ENCODE peak calls at places on chromosomes 1 and 21, in eight cellular contexts. B is cardiac muscle cell; V is stomach; P is cardiac fibroblast; A is CD8-positive, alpha-beta T cell; D is choroid plexus epithelial cell; K is psoas muscle; O is BE2C. F is an unnamed sample.

GRCh38 chr1:199322278-199322677 is 683.4 kb downstream of the PTPRC start:
- DNase-seq in B (no peak), V (no peak), P (no peak), A (no peak), D (no peak), K (no peak), O (no peak), F (no peak)

GRCh38 chr1:160567858-160568682 is 11.2 kb downstream of the CD84 start:
- DNase-seq in B (no peak), V (no peak), P (no peak), A (peak), D (no peak), K (no peak), O (no peak), F (no peak)

GRCh38 chr1:98661544-98662353 is at the start of gene SNX7:
- DNase-seq in B (peak), V (peak), P (peak), A (peak), D (peak), K (peak), O (peak), F (peak)

GRCh38 chr1:58971629-58972140 is 187.8 kb upstream of the JUN start:
- DNase-seq in B (no peak), V (peak), P (peak), A (no peak), D (peak), K (peak), O (peak), F (peak)

GRCh38 chr1:45678489-45678888 is 7.8 kb downstream of the GPBP1L1 start:
- DNase-seq in B (no peak), V (no peak), P (no peak), A (no peak), D (no peak), K (no peak), O (no peak), F (no peak)

GRCh38 chr1:235454021-235454420 is 50.2 kb downstream of the B3GALNT2 start:
- DNase-seq in B (no peak), V (no peak), P (no peak), A (no peak), D (no peak), K (no peak), O (no peak), F (no peak)

GRCh38 chr21:26756491-26757159 is 88.6 kb downstream of the ADAMTS1 start:
- DNase-seq in B (no peak), V (no peak), P (peak), A (no peak), D (peak), K (no peak), O (no peak), F (peak)

GRCh38 chr1:7063981-7064380 is 278.7 kb downstream of the CAMTA1 start:
- DNase-seq in B (no peak), V (no peak), P (no peak), A (no peak), D (no peak), K (no peak), O (no peak), F (no peak)

GRCh38 chr21:44437696-44438431 is 17.4 kb upstream of the LRRC3 start:
- DNase-seq in B (no peak), V (no peak), P (no peak), A (peak), D (no peak), K (peak), O (no peak), F (no peak)

GRCh38 chr1:203351037-203351625 is at the start of gene FMOD:
- DNase-seq in B (no peak), V (peak), P (peak), A (no peak), D (peak), K (peak), O (no peak), F (peak)

GRCh38 chr1:247387500-247387899 is 28.5 kb upstream of the NLRP3 start:
- DNase-seq in B (no peak), V (no peak), P (no peak), A (no peak), D (no peak), K (no peak), O (no peak), F (no peak)

GRCh38 chr1:248841702-248842395 is 3.8 kb downstream of the ZNF672 start:
- DNase-seq in B (peak), V (no peak), P (peak), A (peak), D (peak), K (peak), O (peak), F (peak)

GRCh38 chr1:203184467-203184866 is 2.0 kb downstream of the CHI3L1 start:
- DNase-seq in B (no peak), V (no peak), P (no peak), A (no peak), D (no peak), K (no peak), O (no peak), F (no peak)

GRCh38 chr1:21818661-21819060 is 6.6 kb downstream of the LDLRAD2 start:
- DNase-seq in B (peak), V (peak), P (peak), A (no peak), D (peak), K (peak), O (peak), F (no peak)

GRCh38 chr1:64865105-64865757 is 101.1 kb downstream of the JAK1 start:
- DNase-seq in B (no peak), V (no peak), P (no peak), A (no peak), D (no peak), K (no peak), O (no peak), F (no peak)

GRCh38 chr1:201999625-202000238 is 10.7 kb upstream of the ELF3 start:
- DNase-seq in B (peak), V (peak), P (peak), A (no peak), D (peak), K (no peak), O (peak), F (peak)

GRCh38 chr1:26097696-26098095 is 13.9 kb upstream of the PDIK1L start:
- DNase-seq in B (no peak), V (no peak), P (peak), A (no peak), D (peak), K (no peak), O (no peak), F (peak)

GRCh38 chr1:225828706-225829344 is 18.9 kb downstream of the EPHX1 start:
- DNase-seq in B (no peak), V (no peak), P (no peak), A (no peak), D (no peak), K (peak), O (no peak), F (no peak)

GRCh38 chr21:28975401-28975800 is 17.3 kb downstream of the LTN1 start:
- DNase-seq in B (no peak), V (no peak), P (peak), A (no peak), D (peak), K (no peak), O (no peak), F (peak)

GRCh38 chr1:236425031-236425663 is 31.1 kb downstream of the EDARADD start:
- DNase-seq in B (no peak), V (no peak), P (no peak), A (peak), D (no peak), K (no peak), O (no peak), F (no peak)

GRCh38 chr1:45329445-45329844 is 2.8 kb downstream of the HPDL start:
- DNase-seq in B (no peak), V (no peak), P (no peak), A (no peak), D (no peak), K (no peak), O (no peak), F (peak)

GRCh38 chr1:3038113-3038551 is 16.9 kb downstream of the ACTRT2 start:
- DNase-seq in B (no peak), V (no peak), P (no peak), A (no peak), D (no peak), K (peak), O (no peak), F (no peak)

GRCh38 chr1:205354259-205354904 is 2.3 kb downstream of the KLHDC8A start:
- DNase-seq in B (peak), V (peak), P (peak), A (peak), D (peak), K (no peak), O (peak), F (peak)

GRCh38 chr21:29104239-29104708 is 26.2 kb upstream of the MAP3K7CL start:
- DNase-seq in B (no peak), V (no peak), P (no peak), A (no peak), D (peak), K (no peak), O (no peak), F (peak)

GRCh38 chr1:17438176-17438976 is 1.1 kb downstream of the RCC2 start:
- DNase-seq in B (peak), V (peak), P (peak), A (peak), D (peak), K (peak), O (peak), F (peak)

GRCh38 chr1:59025201-59025600 is 241.4 kb upstream of the JUN start:
- DNase-seq in B (no peak), V (no peak), P (peak), A (no peak), D (no peak), K (no peak), O (no peak), F (peak)

GRCh38 chr1:113930499-113931161 is 1.5 kb downstream of the HIPK1 start:
- DNase-seq in B (peak), V (no peak), P (peak), A (peak), D (peak), K (no peak), O (no peak), F (peak)

GRCh38 chr1:102879439-102879993 is 228.8 kb downstream of the COL11A1 start:
- DNase-seq in B (no peak), V (no peak), P (peak), A (no peak), D (peak), K (no peak), O (no peak), F (peak)

GRCh38 chr1:194833111-194833510 is 1646.7 kb upstream of the B3GALT2 start:
- DNase-seq in B (no peak), V (no peak), P (no peak), A (no peak), D (no peak), K (no peak), O (no peak), F (no peak)

GRCh38 chr1:6262570-6263420 is 1.9 kb upstream of the GPR153 start:
- DNase-seq in B (no peak), V (no peak), P (peak), A (no peak), D (peak), K (peak), O (no peak), F (peak)

GRCh38 chr1:236064674-236065508 is at the start of gene NID1:
- DNase-seq in B (peak), V (peak), P (peak), A (no peak), D (peak), K (peak), O (peak), F (peak)

GRCh38 chr21:42315296-42315891 is at the start of gene TFF3:
- DNase-seq in B (no peak), V (peak), P (no peak), A (no peak), D (peak), K (no peak), O (no peak), F (no peak)

GRCh38 chr1:39545531-39545930 is 31.1 kb downstream of the PABPC4 start:
- DNase-seq in B (no peak), V (no peak), P (no peak), A (no peak), D (no peak), K (no peak), O (no peak), F (no peak)

GRCh38 chr1:15384301-15384901 is 25.3 kb upstream of the EFHD2 start:
- DNase-seq in B (no peak), V (peak), P (peak), A (no peak), D (peak), K (no peak), O (no peak), F (no peak)

GRCh38 chr1:197771388-197771787 is 3.9 kb downstream of the DENND1B start:
- DNase-seq in B (no peak), V (no peak), P (no peak), A (no peak), D (no peak), K (no peak), O (no peak), F (no peak)

GRCh38 chr1:115880981-115881672 is 40.2 kb upstream of the NHLH2 start:
- DNase-seq in B (no peak), V (no peak), P (no peak), A (no peak), D (no peak), K (no peak), O (no peak), F (no peak)

GRCh38 chr1:115883240-115883639 is 42.3 kb upstream of the NHLH2 start:
- DNase-seq in B (no peak), V (no peak), P (no peak), A (no peak), D (no peak), K (no peak), O (no peak), F (no peak)

GRCh38 chr1:115877511-115877910 is 36.6 kb upstream of the NHLH2 start:
- DNase-seq in B (no peak), V (no peak), P (peak), A (no peak), D (peak), K (no peak), O (no peak), F (no peak)

GRCh38 chr1:115874929-115875328 is 34.0 kb upstream of the NHLH2 start:
- DNase-seq in B (no peak), V (no peak), P (peak), A (no peak), D (peak), K (no peak), O (no peak), F (peak)

GRCh38 chr1:115879977-115880376 is 39.1 kb upstream of the NHLH2 start:
- DNase-seq in B (no peak), V (no peak), P (no peak), A (no peak), D (no peak), K (no peak), O (no peak), F (no peak)
- TF ChIP-seq CTCF in B (peak), V (no peak), P (no peak), A (no peak), D (no peak), K (no peak), O (no peak), F (no peak)

GRCh38 chr1:209651148-209651547 is 1.1 kb downstream of the LAMB3 start:
- DNase-seq in B (no peak), V (peak), P (peak), A (no peak), D (peak), K (peak), O (peak), F (peak)
- H3K4me3 ChIP-seq in B (no peak), V (peak), P (no peak), A (no peak), D (no peak), K (no peak), O (no peak), F (no peak)

DNA sequence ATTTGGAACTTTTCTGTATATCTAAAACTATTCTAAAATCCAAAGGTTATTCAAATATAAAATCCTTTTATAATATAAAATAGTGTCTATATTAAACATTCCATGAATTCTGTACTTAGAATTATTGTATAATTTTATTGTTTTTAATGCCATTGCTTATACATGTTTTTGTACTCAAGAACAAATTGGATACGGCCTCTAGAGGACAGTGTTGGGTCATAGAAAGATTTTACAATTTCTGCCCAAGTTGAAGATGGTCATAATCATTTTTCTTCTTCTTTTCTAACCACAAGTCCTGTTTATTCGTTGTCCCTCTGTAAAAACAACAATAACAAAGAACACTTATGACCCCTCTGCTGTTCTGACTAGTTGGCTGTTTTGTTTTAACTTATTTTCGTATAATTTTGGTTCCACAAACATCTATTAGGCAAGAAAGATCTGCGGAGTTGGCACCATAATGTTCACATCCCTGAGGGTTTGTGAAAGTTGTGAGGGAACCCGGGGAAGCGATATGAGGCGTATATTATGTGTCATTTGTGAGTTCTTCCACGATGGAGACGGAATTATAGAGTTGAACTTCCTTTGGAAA is 75.7 kb upstream of the KIF26B start:
- DNase-seq in B (peak), V (no peak), P (peak), A (no peak), D (peak), K (no peak), O (peak), F (peak)
- TF ChIP-seq CTCF in B (peak), V (no peak), P (peak), A (peak), D (peak), K (peak), O (peak), F (peak)

GRCh38 chr1:156128749-156129682 is 14.5 kb downstream of the LMNA start:
- DNase-seq in B (peak), V (no peak), P (peak), A (no peak), D (peak), K (peak), O (no peak), F (peak)

GRCh38 chr1:156134716-156135435 is 18.5 kb upstream of the SEMA4A start:
- DNase-seq in B (no peak), V (no peak), P (no peak), A (no peak), D (no peak), K (no peak), O (no peak), F (no peak)

GRCh38 chr1:156129687-156130577 is 15.4 kb downstream of the LMNA start:
- DNase-seq in B (peak), V (peak), P (peak), A (peak), D (peak), K (peak), O (peak), F (peak)

GRCh38 chr1:156126701-156127534 is 12.4 kb downstream of the LMNA start:
- DNase-seq in B (no peak), V (peak), P (peak), A (peak), D (peak), K (peak), O (no peak), F (peak)

DNA sequence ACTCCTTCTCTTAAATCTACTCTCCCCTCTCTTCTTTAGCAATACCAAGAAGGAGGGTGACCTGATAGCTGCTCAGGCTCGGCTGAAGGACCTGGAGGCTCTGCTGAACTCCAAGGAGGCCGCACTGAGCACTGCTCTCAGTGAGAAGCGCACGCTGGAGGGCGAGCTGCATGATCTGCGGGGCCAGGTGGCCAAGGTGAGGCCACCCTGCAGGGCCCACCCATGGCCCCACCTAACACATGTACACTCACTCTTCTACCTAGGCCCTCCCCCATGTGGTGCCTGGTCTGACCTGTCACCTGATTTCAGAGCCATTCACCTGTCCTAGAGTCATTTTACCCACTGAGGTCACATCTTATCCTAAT is 16.0 kb downstream of the LMNA start:
- DNase-seq in B (no peak), V (no peak), P (no peak), A (no peak), D (no peak), K (no peak), O (no peak), F (no peak)
- H3K4me3 ChIP-seq in B (no peak), V (no peak), P (no peak), A (no peak), D (no peak), K (peak), O (no peak), F (no peak)

DNA sequence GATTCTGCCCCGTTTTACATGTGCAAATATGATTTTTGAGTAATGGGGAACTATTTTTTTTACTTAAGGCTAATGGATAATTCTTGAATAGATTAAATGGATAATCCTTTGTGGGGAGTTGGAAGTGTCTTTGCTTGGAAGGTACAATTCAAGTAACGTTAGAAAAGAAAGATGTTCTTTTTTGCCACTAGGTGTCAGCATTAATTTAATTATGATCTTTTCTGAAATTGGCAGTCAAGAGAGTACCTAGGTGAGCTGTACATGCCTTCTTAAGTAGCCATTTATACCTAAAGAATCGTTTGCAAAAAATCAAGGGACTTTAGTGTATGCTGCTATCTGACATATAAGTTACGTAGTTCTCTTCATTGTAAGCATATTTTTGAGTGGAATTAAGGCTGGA is 2.2 kb downstream of the FBXO28 start:
- DNase-seq in B (peak), V (no peak), P (peak), A (no peak), D (peak), K (no peak), O (no peak), F (peak)
- TF ChIP-seq CTCF in B (peak), V (peak), P (no peak), A (peak), D (peak), K (peak), O (peak), F (peak)

GRCh38 chr1:53031732-53032131 is 30.3 kb upstream of the PODN start:
- DNase-seq in B (no peak), V (no peak), P (no peak), A (no peak), D (no peak), K (no peak), O (no peak), F (no peak)
- H3K4me3 ChIP-seq in B (no peak), V (no peak), P (no peak), A (no peak), D (no peak), K (no peak), O (no peak), F (no peak)

GRCh38 chr1:12618661-12619395 is 818 bp upstream of the DHRS3 start:
- DNase-seq in B (peak), V (peak), P (peak), A (peak), D (peak), K (peak), O (no peak), F (peak)

GRCh38 chr1:12620931-12621330 is 2.9 kb upstream of the DHRS3 start:
- DNase-seq in B (no peak), V (no peak), P (no peak), A (no peak), D (no peak), K (no peak), O (no peak), F (no peak)

GRCh38 chr1:12621346-12622320 is 3.6 kb upstream of the DHRS3 start:
- DNase-seq in B (no peak), V (peak), P (no peak), A (no peak), D (peak), K (no peak), O (no peak), F (peak)

GRCh38 chr1:12619396-12620141 is 1.6 kb upstream of the DHRS3 start:
- DNase-seq in B (peak), V (peak), P (peak), A (peak), D (peak), K (peak), O (peak), F (peak)

GRCh38 chr1:12620142-12620865 is 2.3 kb upstream of the DHRS3 start:
- DNase-seq in B (no peak), V (no peak), P (no peak), A (peak), D (no peak), K (no peak), O (no peak), F (no peak)
- TF ChIP-seq CTCF in B (no peak), V (no peak), P (no peak), A (no peak), D (no peak), K (no peak), O (no peak), F (no peak)

DNA sequence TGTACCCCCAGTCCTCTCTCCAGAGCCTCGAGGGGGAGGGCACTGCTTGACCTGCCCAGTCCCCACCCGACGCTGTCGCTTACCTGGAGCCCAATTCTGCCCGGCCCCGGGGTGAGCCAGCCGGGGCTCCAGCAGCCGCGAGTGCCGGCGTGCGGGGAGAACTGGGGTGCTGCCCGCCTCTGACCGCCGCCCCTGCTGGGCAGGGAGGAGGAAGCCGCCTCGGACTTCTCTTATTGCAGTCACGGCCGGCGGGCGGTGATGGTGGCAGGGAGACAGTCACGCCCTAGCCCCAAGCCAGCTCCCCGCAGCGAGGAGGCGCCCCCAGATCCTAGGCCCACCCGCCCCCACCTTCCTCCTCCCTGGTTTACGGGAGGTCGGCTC is at the start of gene FGR:
- DNase-seq in B (no peak), V (peak), P (no peak), A (no peak), D (no peak), K (no peak), O (no peak), F (no peak)
- H3K4me3 ChIP-seq in B (peak), V (peak), P (peak), A (peak), D (peak), K (peak), O (peak), F (peak)